ENCODE peak calls at places on chromosomes 11 and 22, in six cellular contexts. L is right cardiac atrium; P is activated T-cell treated with anti-CD3 and anti-CD28 coated beads for 48 hours; N is NCI-H748 treated with DMSO at 0.1 percent for 48 hours; W is CD8-positive, alpha-beta memory T cell; U is right lobe of liver. Y is an unnamed sample.
A peak's percentile ranks its signal among the peaks of the same experiment; 100 is the strongest.

GRCh38 chr11:74397531-74398243 is 546 bp downstream of the PGM2L1 start:
- DNase-seq in P (no peak), L (no peak), U (peak; percentile 66), N (peak; percentile 71), W (peak; percentile 57), Y (peak; percentile 12)

GRCh38 chr11:61918251-61919112 is 1.1 kb upstream of the RAB3IL1 start:
- DNase-seq in L (peak; percentile 83), N (no peak), U (no peak), W (no peak), P (no peak), Y (no peak)

GRCh38 chr11:76903325-76903724 is 42.6 kb downstream of the ACER3 start:
- DNase-seq in P (no peak), N (peak; percentile 54), W (no peak), U (no peak), L (no peak), Y (no peak)

GRCh38 chr22:20412474-20413216 is 18.7 kb downstream of the ZNF74 start:
- DNase-seq in W (no peak), U (no peak), P (no peak), L (no peak), N (no peak), Y (no peak)

GRCh38 chr22:35092146-35092805 is 26.3 kb downstream of the ISX start:
- DNase-seq in W (no peak), P (no peak), L (no peak), U (no peak), N (no peak), Y (no peak)

GRCh38 chr22:38655532-38656255 is 498 bp downstream of the FAM227A start:
- DNase-seq in N (peak; percentile 27), W (no peak), U (no peak), P (no peak), L (no peak), Y (no peak)

GRCh38 chr22:29108137-29108536 is 35.3 kb downstream of the KREMEN1 start:
- DNase-seq in L (no peak), U (no peak), P (no peak), N (no peak), W (no peak), Y (no peak)

GRCh38 chr11:20310596-20311394 is 52.7 kb upstream of the HTATIP2 start:
- DNase-seq in U (no peak), W (no peak), P (no peak), L (no peak), N (peak; percentile 49), Y (no peak)

GRCh38 chr11:32069361-32070058 is 21.4 kb upstream of the RCN1 start:
- DNase-seq in U (no peak), W (no peak), N (no peak), P (no peak), L (no peak), Y (no peak)

GRCh38 chr11:131530411-131530810 is 160.0 kb downstream of the NTM start:
- DNase-seq in W (no peak), P (no peak), U (no peak), L (no peak), N (no peak), Y (no peak)

GRCh38 chr22:30541979-30542810 is 4.3 kb downstream of the SEC14L6 start:
- DNase-seq in U (no peak), N (no peak), L (no peak), P (no peak), W (no peak), Y (no peak)

GRCh38 chr11:76200006-76200940 is 6.0 kb downstream of the WNT11 start:
- DNase-seq in L (peak; percentile 46), P (no peak), N (no peak), W (no peak), U (no peak), Y (no peak)

GRCh38 chr11:35043933-35044332 is 95.0 kb upstream of the CD44 start:
- DNase-seq in N (no peak), U (no peak), P (no peak), L (no peak), W (no peak), Y (no peak)

GRCh38 chr11:69594481-69594880 is 46.5 kb upstream of the CCND1 start:
- DNase-seq in P (no peak), U (peak; percentile 7), N (no peak), W (no peak), L (no peak), Y (no peak)

GRCh38 chr22:46079861-46080821 is 70.2 kb upstream of the PPARA start:
- DNase-seq in L (peak; percentile 91), U (peak; percentile 56), P (no peak), W (no peak), N (no peak), Y (no peak)

GRCh38 chr22:26276530-26277200 is 107.4 kb downstream of the SEZ6L start:
- DNase-seq in L (no peak), P (no peak), U (no peak), W (no peak), N (no peak), Y (no peak)

GRCh38 chr22:46043816-46044717 is 67.1 kb upstream of the WNT7B start:
- DNase-seq in P (no peak), N (no peak), W (no peak), L (peak; percentile 73), U (no peak), Y (no peak)

GRCh38 chr11:108538022-108538424 is 39.8 kb upstream of the POGLUT3 start:
- DNase-seq in L (no peak), P (no peak), N (no peak), W (peak; percentile 14), U (no peak), Y (no peak)

Y was measured in stimulated activated CD4-positive, alpha-beta T cell treated with anti-CD3 and anti-CD28 coated beads, Interleukin-2, amount 100 ng/mL, for 48 hours.